ENCODE peak calls at places on chromosomes 1 and 21, in ten cellular contexts. E, B, R, N, I, J, Z, U, A and G are unnamed samples.

GRCh38 chr1:32208891-32209309 is at the start of gene DCDC2B:
- DNase-seq in E (peak; percentile 92), B (no peak), R (peak; percentile 65), N (no peak), I (no peak), J (peak; percentile 64), Z (peak; percentile 71), U (peak; percentile 39), A (no peak), G (peak; percentile 72)

GRCh38 chr1:116825735-116826438 is 71.7 kb downstream of the CD2 start:
- DNase-seq in E (no peak), B (no peak), R (no peak), N (no peak), I (no peak), J (no peak), Z (no peak), U (no peak), A (no peak), G (no peak)

GRCh38 chr1:9577423-9577822 is 11.3 kb upstream of the TMEM201 start:
- DNase-seq in E (no peak), B (no peak), R (no peak), N (no peak), I (no peak), J (no peak), Z (no peak), U (no peak), A (no peak), G (no peak)

GRCh38 chr1:194024659-194025058 is 838.2 kb upstream of the B3GALT2 start:
- DNase-seq in E (no peak), B (no peak), R (peak; percentile 56), N (no peak), I (no peak), J (peak; percentile 46), Z (no peak), U (peak; percentile 88), A (peak; percentile 94), G (peak; percentile 35)

GRCh38 chr1:232192781-232193450 is 437.0 kb downstream of the SIPA1L2 start:
- DNase-seq in E (no peak), B (no peak), R (no peak), N (no peak), I (no peak), J (peak; percentile 14), Z (no peak), U (no peak), A (no peak), G (no peak)

GRCh38 chr1:68378296-68379084 is 71.3 kb downstream of the RPE65 start:
- DNase-seq in E (no peak), B (no peak), R (no peak), N (no peak), I (no peak), J (peak; percentile 81), Z (no peak), U (no peak), A (no peak), G (peak; percentile 70)

GRCh38 chr1:164561461-164561860 is 2.5 kb downstream of the PBX1 start:
- DNase-seq in E (no peak), B (peak; percentile 46), R (no peak), N (no peak), I (no peak), J (peak; percentile 33), Z (no peak), U (no peak), A (no peak), G (no peak)

GRCh38 chr1:27872059-27872801 is at the start of gene THEMIS2:
- DNase-seq in E (no peak), B (peak; percentile 45), R (no peak), N (peak; percentile 85), I (peak; percentile 84), J (peak; percentile 76), Z (no peak), U (no peak), A (no peak), G (peak; percentile 59)

GRCh38 chr1:56915960-56916359 is 49.9 kb downstream of the C8B start:
- DNase-seq in E (no peak), B (no peak), R (no peak), N (no peak), I (no peak), J (no peak), Z (no peak), U (no peak), A (no peak), G (no peak)

GRCh38 chr1:245365071-245365470 is 210.3 kb downstream of the KIF26B start:
- DNase-seq in E (no peak), B (no peak), R (no peak), N (no peak), I (no peak), J (no peak), Z (no peak), U (no peak), A (no peak), G (no peak)

GRCh38 chr1:183577897-183578470 is 12.3 kb downstream of the NCF2 start:
- DNase-seq in E (no peak), B (no peak), R (no peak), N (no peak), I (no peak), J (no peak), Z (no peak), U (no peak), A (no peak), G (no peak)

GRCh38 chr1:58570817-58571216 is 6.2 kb downstream of the TACSTD2 start:
- DNase-seq in E (no peak), B (peak; percentile 28), R (no peak), N (no peak), I (peak; percentile 48), J (no peak), Z (no peak), U (no peak), A (no peak), G (peak; percentile 26)

GRCh38 chr1:223344491-223344890 is 19.5 kb downstream of the SUSD4 start:
- DNase-seq in E (no peak), B (no peak), R (no peak), N (no peak), I (no peak), J (no peak), Z (no peak), U (no peak), A (no peak), G (no peak)

GRCh38 chr1:206062464-206062863 is 9.5 kb downstream of the RHEX start:
- DNase-seq in E (no peak), B (no peak), R (no peak), N (no peak), I (no peak), J (no peak), Z (no peak), U (no peak), A (no peak), G (no peak)

GRCh38 chr21:40176732-40177131 is 309.5 kb downstream of the PCP4 start:
- DNase-seq in E (peak; percentile 82), B (no peak), R (no peak), N (no peak), I (no peak), J (no peak), Z (no peak), U (no peak), A (no peak), G (no peak)

GRCh38 chr1:150550222-150551048 is 1.2 kb downstream of the ADAMTSL4 start:
- DNase-seq in E (no peak), B (no peak), R (no peak), N (no peak), I (no peak), J (peak; percentile 59), Z (no peak), U (no peak), A (no peak), G (peak; percentile 36)

GRCh38 chr1:910311-910880 is 13.3 kb upstream of the SAMD11 start:
- DNase-seq in E (no peak), B (no peak), R (no peak), N (no peak), I (peak; percentile 24), J (peak; percentile 11), Z (peak; percentile 64), U (no peak), A (no peak), G (no peak)

GRCh38 chr1:12539705-12540579 is 78.1 kb downstream of the DHRS3 start:
- DNase-seq in E (no peak), B (no peak), R (peak; percentile 83), N (no peak), I (no peak), J (peak; percentile 91), Z (peak; percentile 91), U (peak; percentile 96), A (peak; percentile 98), G (peak; percentile 54)

GRCh38 chr1:9929431-9930385 is 13.5 kb downstream of the LZIC start:
- DNase-seq in E (no peak), B (peak; percentile 83), R (no peak), N (no peak), I (peak; percentile 74), J (no peak), Z (no peak), U (no peak), A (no peak), G (peak; percentile 54)

GRCh38 chr1:60118119-60118518 is 44.5 kb upstream of the C1orf87 start:
- DNase-seq in E (no peak), B (no peak), R (no peak), N (no peak), I (no peak), J (no peak), Z (no peak), U (no peak), A (no peak), G (peak; percentile 8)

GRCh38 chr1:152348447-152348846 is 11.4 kb downstream of the FLG2 start:
- DNase-seq in E (no peak), B (no peak), R (no peak), N (no peak), I (no peak), J (no peak), Z (no peak), U (no peak), A (no peak), G (peak; percentile 11)

GRCh38 chr1:77076759-77077158 is 142.5 kb downstream of the PIGK start:
- DNase-seq in E (no peak), B (no peak), R (no peak), N (no peak), I (no peak), J (peak; percentile 9), Z (no peak), U (no peak), A (no peak), G (no peak)

GRCh38 chr1:180614746-180615145 is 17.1 kb upstream of the XPR1 start:
- DNase-seq in E (no peak), B (no peak), R (no peak), N (no peak), I (no peak), J (no peak), Z (no peak), U (no peak), A (peak; percentile 50), G (peak; percentile 30)

GRCh38 chr1:213887842-213888241 is 99.9 kb upstream of the PROX1 start:
- DNase-seq in E (no peak), B (no peak), R (no peak), N (no peak), I (no peak), J (no peak), Z (no peak), U (no peak), A (no peak), G (no peak)

GRCh38 chr1:204730826-204731459 is 45.4 kb upstream of the LRRN2 start:
- DNase-seq in E (peak; percentile 26), B (no peak), R (no peak), N (no peak), I (no peak), J (no peak), Z (no peak), U (no peak), A (no peak), G (no peak)

GRCh38 chr1:214604543-214604942 is 1.5 kb downstream of the CENPF start:
- DNase-seq in E (no peak), B (no peak), R (no peak), N (no peak), I (no peak), J (peak; percentile 71), Z (no peak), U (no peak), A (no peak), G (peak; percentile 58)

GRCh38 chr21:32772281-32773047 is 909 bp upstream of the PAXBP1 start:
- DNase-seq in E (peak; percentile 25), B (peak; percentile 31), R (no peak), N (peak; percentile 82), I (no peak), J (peak; percentile 36), Z (peak; percentile 68), U (no peak), A (no peak), G (peak; percentile 13)

GRCh38 chr21:30638686-30639085 is 3.7 kb downstream of the KRTAP20-2 start:
- DNase-seq in E (no peak), B (no peak), R (no peak), N (no peak), I (no peak), J (no peak), Z (no peak), U (no peak), A (no peak), G (no peak)